ENCODE peak calls at places on chromosomes 5 and 9, in five cellular contexts. One of them, this sample, is unnamed.

GRCh38 chr9:98078895-98079294 is 22.4 kb downstream of the NANS start:
- DNase-seq in fibroblast of the aortic adventitia: no peak
- DNase-seq in A673: no peak
- DNase-seq in cardiac muscle cell: no peak
- DNase-seq in WERI-Rb-1: no peak
- DNase-seq in this sample: no peak

GRCh38 chr9:71706172-71706571 is 62.1 kb downstream of the CEMIP2 start:
- DNase-seq in WERI-Rb-1: no peak
- DNase-seq in cardiac muscle cell: no peak
- DNase-seq in A673: no peak
- DNase-seq in fibroblast of the aortic adventitia: no peak
- DNase-seq in this sample: no peak

GRCh38 chr9:89813482-89813881 is 208.7 kb downstream of the GADD45G start:
- DNase-seq in WERI-Rb-1: no peak
- DNase-seq in cardiac muscle cell: no peak
- DNase-seq in A673: no peak
- DNase-seq in fibroblast of the aortic adventitia: no peak
- DNase-seq in this sample: no peak

GRCh38 chr5:9365501-9365900 is 180.4 kb downstream of the SEMA5A start:
- DNase-seq in WERI-Rb-1: no peak
- DNase-seq in fibroblast of the aortic adventitia: no peak
- DNase-seq in A673: no peak
- DNase-seq in cardiac muscle cell: no peak
- DNase-seq in this sample: no peak

GRCh38 chr9:86757382-86757720 is 190.0 kb downstream of the GAS1 start:
- DNase-seq in WERI-Rb-1: no peak
- DNase-seq in cardiac muscle cell: no peak
- DNase-seq in fibroblast of the aortic adventitia: no peak
- DNase-seq in A673: no peak
- DNase-seq in this sample: no peak

GRCh38 chr9:37747271-37747753 is 6.3 kb upstream of the TRMT10B start:
- DNase-seq in A673: peak
- DNase-seq in WERI-Rb-1: peak
- DNase-seq in cardiac muscle cell: peak
- DNase-seq in fibroblast of the aortic adventitia: peak
- DNase-seq in this sample: peak

GRCh38 chr5:141876628-141877477 is 1.4 kb downstream of the PCDH1 start:
- DNase-seq in A673: no peak
- DNase-seq in WERI-Rb-1: no peak
- DNase-seq in fibroblast of the aortic adventitia: no peak
- DNase-seq in cardiac muscle cell: no peak
- DNase-seq in this sample: peak

GRCh38 chr5:136285501-136285900 is 79.8 kb downstream of the TRPC7 start:
- DNase-seq in fibroblast of the aortic adventitia: peak
- DNase-seq in A673: no peak
- DNase-seq in cardiac muscle cell: no peak
- DNase-seq in WERI-Rb-1: no peak
- DNase-seq in this sample: no peak

GRCh38 chr5:153939101-153939500 is 99.6 kb downstream of the FAM114A2 start:
- DNase-seq in fibroblast of the aortic adventitia: no peak
- DNase-seq in A673: no peak
- DNase-seq in WERI-Rb-1: no peak
- DNase-seq in cardiac muscle cell: no peak
- DNase-seq in this sample: no peak

GRCh38 chr5:178424141-178424855 is 165.9 kb downstream of the COL23A1 start:
- DNase-seq in A673: no peak
- DNase-seq in fibroblast of the aortic adventitia: no peak
- DNase-seq in WERI-Rb-1: no peak
- DNase-seq in cardiac muscle cell: no peak
- DNase-seq in this sample: no peak

GRCh38 chr5:67205981-67206380 is 9.4 kb upstream of the CD180 start:
- DNase-seq in WERI-Rb-1: no peak
- DNase-seq in fibroblast of the aortic adventitia: no peak
- DNase-seq in A673: no peak
- DNase-seq in cardiac muscle cell: no peak
- DNase-seq in this sample: no peak

GRCh38 chr5:76944638-76945037 is 8.2 kb upstream of the CRHBP start:
- DNase-seq in A673: no peak
- DNase-seq in fibroblast of the aortic adventitia: no peak
- DNase-seq in WERI-Rb-1: no peak
- DNase-seq in cardiac muscle cell: no peak
- DNase-seq in this sample: no peak

GRCh38 chr9:121295662-121296191 is 27.8 kb downstream of the GSN start:
- DNase-seq in WERI-Rb-1: no peak
- DNase-seq in A673: no peak
- DNase-seq in fibroblast of the aortic adventitia: no peak
- DNase-seq in cardiac muscle cell: no peak
- DNase-seq in this sample: no peak

GRCh38 chr5:134527961-134528424 is 2.5 kb downstream of the JADE2 start:
- DNase-seq in cardiac muscle cell: peak
- DNase-seq in WERI-Rb-1: no peak
- DNase-seq in fibroblast of the aortic adventitia: no peak
- DNase-seq in A673: no peak
- DNase-seq in this sample: no peak

GRCh38 chr9:113150670-113151591 is at the start of gene SLC31A2:
- DNase-seq in WERI-Rb-1: peak
- DNase-seq in fibroblast of the aortic adventitia: peak
- DNase-seq in A673: peak
- DNase-seq in cardiac muscle cell: peak
- DNase-seq in this sample: peak

GRCh38 chr5:170551622-170552021 is 47.8 kb downstream of the KCNIP1 start:
- DNase-seq in fibroblast of the aortic adventitia: no peak
- DNase-seq in A673: no peak
- DNase-seq in WERI-Rb-1: no peak
- DNase-seq in cardiac muscle cell: no peak
- DNase-seq in this sample: no peak

GRCh38 chr9:94150890-94151660 is 66.8 kb downstream of the PTPDC1 start:
- DNase-seq in fibroblast of the aortic adventitia: no peak
- DNase-seq in cardiac muscle cell: no peak
- DNase-seq in WERI-Rb-1: no peak
- DNase-seq in A673: no peak
- DNase-seq in this sample: no peak

GRCh38 chr9:126152622-126153362 is 173.8 kb upstream of the MVB12B start:
- DNase-seq in cardiac muscle cell: no peak
- DNase-seq in WERI-Rb-1: no peak
- DNase-seq in A673: no peak
- DNase-seq in fibroblast of the aortic adventitia: no peak
- DNase-seq in this sample: no peak

GRCh38 chr5:104344809-104345512 is 782.4 kb upstream of the NUDT12 start:
- DNase-seq in fibroblast of the aortic adventitia: peak
- DNase-seq in cardiac muscle cell: no peak
- DNase-seq in A673: peak
- DNase-seq in WERI-Rb-1: peak
- DNase-seq in this sample: no peak

GRCh38 chr5:143101740-143102386 is 301.6 kb downstream of the NR3C1 start:
- DNase-seq in fibroblast of the aortic adventitia: peak
- DNase-seq in A673: no peak
- DNase-seq in cardiac muscle cell: peak
- DNase-seq in WERI-Rb-1: no peak
- DNase-seq in this sample: no peak

GRCh38 chr9:71285191-71285656 is 163.8 kb upstream of the TRPM3 start:
- DNase-seq in fibroblast of the aortic adventitia: peak
- DNase-seq in WERI-Rb-1: peak
- DNase-seq in cardiac muscle cell: peak
- DNase-seq in A673: peak
- DNase-seq in this sample: peak

GRCh38 chr5:74173260-74173659 is 467.3 kb downstream of the ENC1 start:
- DNase-seq in A673: peak
- DNase-seq in fibroblast of the aortic adventitia: no peak
- DNase-seq in cardiac muscle cell: no peak
- DNase-seq in WERI-Rb-1: no peak
- DNase-seq in this sample: no peak

GRCh38 chr9:134566936-134567335 is 74.7 kb upstream of the COL5A1 start:
- DNase-seq in WERI-Rb-1: no peak
- DNase-seq in fibroblast of the aortic adventitia: no peak
- DNase-seq in A673: no peak
- DNase-seq in cardiac muscle cell: no peak
- DNase-seq in this sample: no peak

GRCh38 chr5:476814-477175 is 33.8 kb downstream of the EXOC3 start:
- DNase-seq in A673: no peak
- DNase-seq in fibroblast of the aortic adventitia: no peak
- DNase-seq in WERI-Rb-1: no peak
- DNase-seq in cardiac muscle cell: no peak
- DNase-seq in this sample: peak

DNA sequence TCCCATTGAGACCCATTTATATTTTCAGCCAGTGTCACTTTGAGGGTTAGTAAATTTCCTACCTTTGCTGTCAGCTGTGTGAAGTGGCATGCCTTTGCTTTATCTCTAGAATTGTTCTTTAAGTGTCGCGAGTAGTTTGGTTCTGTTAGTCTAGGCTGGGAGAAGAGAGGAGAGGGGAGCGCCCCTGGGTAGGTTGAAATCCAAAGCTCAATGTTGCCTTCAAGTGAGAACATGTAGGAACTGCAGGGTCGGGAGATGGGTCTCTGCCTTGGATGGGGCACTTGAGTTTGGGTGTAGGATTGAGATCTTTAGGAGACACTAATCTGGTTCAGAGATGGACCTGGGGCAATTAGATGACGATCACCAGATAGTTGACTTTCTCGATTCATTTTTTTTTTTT is 46.3 kb downstream of the STC2 start:
- DNase-seq in cardiac muscle cell: peak
- DNase-seq in fibroblast of the aortic adventitia: peak
- DNase-seq in A673: peak
- DNase-seq in WERI-Rb-1: peak
- DNase-seq in this sample: no peak
- TF ChIP-seq CTCF in cardiac muscle cell: peak
- TF ChIP-seq CTCF in fibroblast of the aortic adventitia: peak
- TF ChIP-seq CTCF in A673: peak
- TF ChIP-seq CTCF in WERI-Rb-1: peak
- TF ChIP-seq CTCF in this sample: peak

DNA sequence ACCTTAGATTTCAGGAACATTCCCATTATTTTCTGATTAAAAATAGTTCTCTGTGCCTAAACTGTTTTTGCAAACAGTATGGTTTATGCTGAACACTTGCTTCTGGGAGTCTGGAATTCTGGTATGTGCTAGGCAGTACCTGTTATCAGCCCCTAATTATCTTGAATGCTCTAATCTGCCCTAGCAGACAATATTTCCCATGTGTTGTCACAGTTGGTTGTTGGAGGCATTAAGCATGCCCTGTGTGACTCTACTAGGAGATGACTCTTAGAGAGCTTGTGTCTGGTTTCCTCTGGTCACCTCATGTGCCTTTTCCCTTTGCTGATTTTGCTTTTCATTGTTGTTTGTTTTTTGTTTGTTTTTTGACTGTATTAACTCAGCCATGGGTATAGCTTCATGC is 36.6 kb downstream of the UHRF2 start:
- DNase-seq in WERI-Rb-1: no peak
- DNase-seq in fibroblast of the aortic adventitia: no peak
- DNase-seq in A673: no peak
- DNase-seq in cardiac muscle cell: peak
- DNase-seq in this sample: no peak
- TF ChIP-seq CTCF in WERI-Rb-1: no peak
- TF ChIP-seq CTCF in fibroblast of the aortic adventitia: no peak
- TF ChIP-seq CTCF in A673: no peak
- TF ChIP-seq CTCF in cardiac muscle cell: no peak
- TF ChIP-seq CTCF in this sample: no peak

GRCh38 chr5:60929024-60929423 is 15.8 kb downstream of the ERCC8 start:
- DNase-seq in fibroblast of the aortic adventitia: peak
- DNase-seq in cardiac muscle cell: no peak
- DNase-seq in A673: no peak
- DNase-seq in WERI-Rb-1: no peak
- DNase-seq in this sample: no peak
- TF ChIP-seq CTCF in fibroblast of the aortic adventitia: no peak
- TF ChIP-seq CTCF in cardiac muscle cell: peak
- TF ChIP-seq CTCF in A673: peak
- TF ChIP-seq CTCF in WERI-Rb-1: no peak
- TF ChIP-seq CTCF in this sample: no peak

DNA sequence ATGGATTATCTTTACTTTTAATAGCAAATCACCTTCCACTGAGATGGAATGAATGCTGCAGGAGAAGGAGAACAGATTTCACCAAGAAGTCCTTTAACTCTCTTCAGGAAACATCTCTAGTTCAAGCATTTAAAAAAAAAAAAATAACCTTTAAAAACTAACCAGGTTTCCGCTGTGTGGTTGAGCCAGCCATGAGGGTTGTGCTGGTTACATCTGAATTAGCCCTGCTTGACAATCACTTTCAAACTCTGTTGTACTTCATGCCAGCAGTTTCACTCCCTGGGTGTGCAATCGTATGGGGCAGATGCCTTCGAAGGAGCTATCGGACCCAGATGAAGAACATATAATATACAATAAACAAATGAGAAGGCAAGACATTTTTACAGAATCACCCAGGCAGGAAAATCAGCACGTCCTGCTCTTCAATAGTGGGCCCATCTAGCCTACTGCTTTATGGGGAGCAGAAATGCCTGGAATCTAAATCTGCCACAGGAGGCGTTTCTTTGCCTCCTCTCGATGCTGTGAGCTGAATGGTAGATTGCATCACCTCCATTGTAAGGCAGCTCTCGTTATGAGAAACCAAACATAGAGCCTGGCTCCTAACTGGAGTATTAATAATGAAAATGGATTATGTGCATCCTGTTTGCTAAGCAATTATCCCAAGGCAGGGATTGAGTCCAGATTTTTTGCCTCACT is 143.5 kb upstream of the SMARCA2 start:
- DNase-seq in cardiac muscle cell: peak
- DNase-seq in A673: peak
- DNase-seq in WERI-Rb-1: no peak
- DNase-seq in fibroblast of the aortic adventitia: peak
- DNase-seq in this sample: no peak
- TF ChIP-seq CTCF in cardiac muscle cell: no peak
- TF ChIP-seq CTCF in A673: peak
- TF ChIP-seq CTCF in WERI-Rb-1: no peak
- TF ChIP-seq CTCF in fibroblast of the aortic adventitia: no peak
- TF ChIP-seq CTCF in this sample: no peak

GRCh38 chr5:116075117-116075910 is 9.5 kb upstream of the COMMD10 start:
- DNase-seq in fibroblast of the aortic adventitia: no peak
- DNase-seq in A673: no peak
- DNase-seq in WERI-Rb-1: no peak
- DNase-seq in cardiac muscle cell: no peak
- DNase-seq in this sample: no peak

GRCh38 chr5:116071211-116071610 is 13.6 kb upstream of the COMMD10 start:
- DNase-seq in fibroblast of the aortic adventitia: no peak
- DNase-seq in A673: no peak
- DNase-seq in cardiac muscle cell: no peak
- DNase-seq in WERI-Rb-1: no peak
- DNase-seq in this sample: no peak

GRCh38 chr5:116078199-116078598 is 6.6 kb upstream of the COMMD10 start:
- DNase-seq in cardiac muscle cell: no peak
- DNase-seq in A673: no peak
- DNase-seq in fibroblast of the aortic adventitia: no peak
- DNase-seq in WERI-Rb-1: no peak
- DNase-seq in this sample: no peak

DNA sequence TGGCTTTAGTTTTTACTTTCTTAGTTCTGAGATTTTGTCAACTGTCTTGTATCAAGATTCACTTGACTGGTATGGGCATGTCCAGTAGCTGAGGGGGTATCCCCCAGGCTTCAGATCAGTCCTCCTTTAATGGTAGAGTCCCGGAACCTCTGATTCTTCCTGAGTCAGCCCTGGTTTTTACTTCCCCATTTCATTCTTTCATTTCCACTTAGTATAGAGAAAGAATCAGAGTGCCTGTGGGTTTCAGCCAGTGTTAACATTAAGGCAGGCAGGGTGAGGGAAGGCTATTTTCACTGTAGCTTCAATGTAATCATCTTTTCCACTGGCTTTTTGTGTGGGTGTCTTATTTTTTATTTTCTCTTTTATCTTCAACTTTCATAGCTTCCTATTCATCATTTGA is 8.3 kb upstream of the COMMD10 start:
- DNase-seq in WERI-Rb-1: no peak
- DNase-seq in fibroblast of the aortic adventitia: no peak
- DNase-seq in cardiac muscle cell: no peak
- DNase-seq in A673: no peak
- DNase-seq in this sample: no peak
- TF ChIP-seq CTCF in WERI-Rb-1: no peak
- TF ChIP-seq CTCF in fibroblast of the aortic adventitia: no peak
- TF ChIP-seq CTCF in cardiac muscle cell: no peak
- TF ChIP-seq CTCF in A673: no peak
- TF ChIP-seq CTCF in this sample: no peak

GRCh38 chr9:36450110-36450732 is 50.2 kb upstream of the RNF38 start:
- DNase-seq in cardiac muscle cell: peak
- DNase-seq in WERI-Rb-1: peak
- DNase-seq in A673: peak
- DNase-seq in fibroblast of the aortic adventitia: peak
- DNase-seq in this sample: peak
- TF ChIP-seq CTCF in cardiac muscle cell: peak
- TF ChIP-seq CTCF in WERI-Rb-1: peak
- TF ChIP-seq CTCF in A673: peak
- TF ChIP-seq CTCF in fibroblast of the aortic adventitia: peak
- TF ChIP-seq CTCF in this sample: peak